ENCODE peak calls at places on chromosome 2, in six cellular contexts. One of them, this sample, is unnamed.

GRCh38 chr2:230443540-230443939 is 27.5 kb downstream of the SP100 start:
- DNase-seq in testis: no peak
- DNase-seq in cardiac fibroblast: peak; percentile 27
- DNase-seq in kidney glomerular epithelial cell: no peak
- DNase-seq in foreskin melanocyte: peak; percentile 49
- DNase-seq in activated T-helper 1 cell treated with Interleukin-2 at 50 U/mL for 16 hours: no peak
- DNase-seq in this sample: no peak

GRCh38 chr2:48728827-48729226 is 26.7 kb downstream of the LHCGR start:
- DNase-seq in testis: no peak
- DNase-seq in cardiac fibroblast: no peak
- DNase-seq in kidney glomerular epithelial cell: no peak
- DNase-seq in foreskin melanocyte: no peak
- DNase-seq in activated T-helper 1 cell treated with Interleukin-2 at 50 U/mL for 16 hours: no peak
- DNase-seq in this sample: no peak

GRCh38 chr2:63257473-63257872 is 206.8 kb downstream of the OTX1 start:
- DNase-seq in testis: no peak
- DNase-seq in cardiac fibroblast: no peak
- DNase-seq in kidney glomerular epithelial cell: no peak
- DNase-seq in foreskin melanocyte: no peak
- DNase-seq in activated T-helper 1 cell treated with Interleukin-2 at 50 U/mL for 16 hours: no peak
- DNase-seq in this sample: no peak

GRCh38 chr2:85583667-85584353 is 421 bp upstream of the VAMP5 start:
- DNase-seq in testis: no peak
- DNase-seq in cardiac fibroblast: no peak
- DNase-seq in kidney glomerular epithelial cell: no peak
- DNase-seq in foreskin melanocyte: no peak
- DNase-seq in activated T-helper 1 cell treated with Interleukin-2 at 50 U/mL for 16 hours: no peak
- DNase-seq in this sample: no peak

GRCh38 chr2:121263996-121264715 is 20.8 kb downstream of the TFCP2L1 start:
- DNase-seq in testis: no peak
- DNase-seq in cardiac fibroblast: no peak
- DNase-seq in kidney glomerular epithelial cell: no peak
- DNase-seq in foreskin melanocyte: no peak
- DNase-seq in activated T-helper 1 cell treated with Interleukin-2 at 50 U/mL for 16 hours: no peak
- DNase-seq in this sample: no peak

GRCh38 chr2:16012626-16013501 is 72.5 kb downstream of the MYCN start:
- DNase-seq in testis: no peak
- DNase-seq in cardiac fibroblast: no peak
- DNase-seq in kidney glomerular epithelial cell: no peak
- DNase-seq in foreskin melanocyte: no peak
- DNase-seq in activated T-helper 1 cell treated with Interleukin-2 at 50 U/mL for 16 hours: no peak
- DNase-seq in this sample: peak; percentile 54

GRCh38 chr2:224837558-224837957 is 121.4 kb upstream of the CCDC195 start:
- DNase-seq in testis: no peak
- DNase-seq in cardiac fibroblast: peak; percentile 85
- DNase-seq in kidney glomerular epithelial cell: no peak
- DNase-seq in foreskin melanocyte: peak; percentile 20
- DNase-seq in activated T-helper 1 cell treated with Interleukin-2 at 50 U/mL for 16 hours: no peak
- DNase-seq in this sample: no peak

GRCh38 chr2:56127013-56127772 is 56.6 kb upstream of the CCDC85A start:
- DNase-seq in testis: no peak
- DNase-seq in cardiac fibroblast: no peak
- DNase-seq in kidney glomerular epithelial cell: no peak
- DNase-seq in foreskin melanocyte: no peak
- DNase-seq in activated T-helper 1 cell treated with Interleukin-2 at 50 U/mL for 16 hours: no peak
- DNase-seq in this sample: no peak

GRCh38 chr2:232588680-232589585 is 38.4 kb downstream of the EIF4E2 start:
- DNase-seq in testis: peak; percentile 24
- DNase-seq in cardiac fibroblast: peak; percentile 87
- DNase-seq in kidney glomerular epithelial cell: peak; percentile 25
- DNase-seq in foreskin melanocyte: no peak
- DNase-seq in activated T-helper 1 cell treated with Interleukin-2 at 50 U/mL for 16 hours: no peak
- DNase-seq in this sample: no peak

GRCh38 chr2:226738191-226738820 is 61.3 kb downstream of the IRS1 start:
- DNase-seq in testis: no peak
- DNase-seq in cardiac fibroblast: no peak
- DNase-seq in kidney glomerular epithelial cell: no peak
- DNase-seq in foreskin melanocyte: no peak
- DNase-seq in activated T-helper 1 cell treated with Interleukin-2 at 50 U/mL for 16 hours: no peak
- DNase-seq in this sample: no peak

GRCh38 chr2:27262379-27263286 is at the start of gene SLC30A3:
- DNase-seq in testis: peak; percentile 92
- DNase-seq in cardiac fibroblast: peak; percentile 39
- DNase-seq in kidney glomerular epithelial cell: no peak
- DNase-seq in foreskin melanocyte: no peak
- DNase-seq in activated T-helper 1 cell treated with Interleukin-2 at 50 U/mL for 16 hours: peak; percentile 47
- DNase-seq in this sample: no peak